ENCODE peak calls at places on chromosome 6, in ten cellular contexts. X is foreskin keratinocyte, G is HFFc6, D is mammary epithelial cell, J is epithelial cell of esophagus, P is PC-9, Y is RWPE1, M is fibroblast of lung, F is H9, L is GM12865. N is an unnamed sample.

GRCh38 chr6:121435444-121436069 is at the start of gene GJA1:
- DNase-seq in M (peak; percentile 88), L (no peak), D (peak; percentile 83), G (peak; percentile 74), X (peak; percentile 64), Y (peak; percentile 62), J (peak; percentile 87), P (no peak), F (peak; percentile 82), N (peak; percentile 41)

GRCh38 chr6:41413250-41413649 is 77.8 kb downstream of the NCR2 start:
- DNase-seq in F (no peak), M (no peak), X (no peak), G (no peak), J (no peak), D (no peak), L (no peak), Y (no peak), P (no peak), N (no peak)

GRCh38 chr6:37525460-37526357 is 26.0 kb upstream of the CCDC167 start:
- DNase-seq in X (no peak), D (no peak), F (peak; percentile 71), M (peak; percentile 30), P (no peak), L (no peak), G (no peak), J (peak; percentile 32), Y (peak; percentile 39), N (peak; percentile 50)

GRCh38 chr6:36912583-36912982 is 26.8 kb downstream of the C6orf89 start:
- DNase-seq in Y (peak; percentile 87), G (peak; percentile 90), M (peak; percentile 84), F (no peak), P (peak; percentile 37), X (peak; percentile 95), L (peak; percentile 92), D (peak; percentile 98), J (peak; percentile 93), N (peak; percentile 15)

GRCh38 chr6:150681992-150682391 is 82.3 kb downstream of the PLEKHG1 start:
- DNase-seq in Y (no peak), D (peak; percentile 53), X (no peak), F (no peak), M (no peak), L (no peak), J (peak; percentile 74), P (no peak), G (no peak), N (no peak)

GRCh38 chr6:39753745-39754084 is 28.5 kb upstream of the KIF6 start:
- DNase-seq in Y (no peak), G (no peak), F (no peak), J (no peak), P (no peak), D (no peak), L (no peak), M (peak; percentile 23), X (no peak), N (no peak)

GRCh38 chr6:159257846-159258245 is 88.6 kb downstream of the FNDC1 start:
- DNase-seq in G (no peak), L (no peak), D (peak; percentile 55), P (no peak), M (no peak), X (peak; percentile 35), F (no peak), J (peak; percentile 51), Y (no peak), N (no peak)

GRCh38 chr6:110822248-110822647 is 7.0 kb upstream of the CDK19 start:
- DNase-seq in M (peak; percentile 50), F (no peak), X (no peak), G (no peak), Y (no peak), J (no peak), P (no peak), D (no peak), L (no peak), N (no peak)

GRCh38 chr6:16136536-16137450 is 7.9 kb downstream of the MYLIP start:
- DNase-seq in G (peak; percentile 83), X (peak; percentile 30), F (no peak), P (peak; percentile 17), J (peak; percentile 85), Y (peak; percentile 79), M (peak; percentile 89), L (peak; percentile 36), D (peak; percentile 78), N (no peak)

GRCh38 chr6:56764081-56764566 is 121.4 kb upstream of the DST start:
- DNase-seq in J (peak; percentile 64), M (peak; percentile 63), P (peak; percentile 12), Y (no peak), G (peak; percentile 56), F (peak; percentile 57), X (no peak), D (peak; percentile 62), L (peak; percentile 93), N (peak; percentile 21)

GRCh38 chr6:136077834-136078576 is 172.1 kb downstream of the MTFR2 start:
- DNase-seq in D (peak; percentile 60), J (peak; percentile 42), Y (no peak), F (no peak), M (peak; percentile 92), X (peak; percentile 61), P (no peak), G (peak; percentile 98), L (no peak), N (no peak)

GRCh38 chr6:89895273-89895874 is 1.1 kb downstream of the GJA10 start:
- DNase-seq in Y (peak; percentile 53), X (peak; percentile 6), P (peak; percentile 28), G (peak; percentile 44), D (peak; percentile 58), F (peak; percentile 74), J (peak; percentile 68), L (no peak), M (peak; percentile 60), N (peak; percentile 73)

GRCh38 chr6:116557863-116558262 is 4.3 kb downstream of the CALHM4 start:
- DNase-seq in D (peak; percentile 94), J (peak; percentile 97), P (peak; percentile 60), L (no peak), X (peak; percentile 97), F (no peak), Y (peak; percentile 86), G (peak; percentile 94), M (peak; percentile 94), N (no peak)

GRCh38 chr6:16129623-16130243 is 847 bp downstream of the MYLIP start:
- DNase-seq in Y (peak; percentile 22), L (peak; percentile 46), M (peak; percentile 36), D (peak; percentile 29), J (peak; percentile 24), P (peak; percentile 30), X (peak; percentile 19), F (peak; percentile 36), G (no peak), N (peak; percentile 11)

DNA sequence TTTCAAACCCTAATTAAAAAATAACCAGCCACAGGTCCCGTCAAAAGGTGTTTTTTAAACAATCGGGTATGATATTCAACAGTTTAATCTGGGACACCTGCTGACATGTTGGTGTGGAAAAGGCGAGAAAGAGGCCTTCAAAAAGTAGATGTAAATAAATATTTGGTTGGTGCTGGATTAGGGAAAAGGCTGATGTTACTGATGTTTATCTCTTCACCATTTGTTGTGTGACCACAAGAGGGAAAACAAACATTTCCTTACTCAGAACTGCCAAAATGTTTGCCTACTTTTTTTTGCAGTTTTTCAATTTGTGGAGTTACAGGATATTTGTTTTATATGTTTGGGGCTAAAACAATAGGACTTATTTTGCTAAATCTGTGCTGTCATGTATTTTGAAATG is 745 bp downstream of the SASH1 start:
- DNase-seq in J (no peak), M (no peak), L (no peak), P (no peak), X (no peak), G (peak; percentile 39), F (no peak), Y (no peak), D (no peak), N (no peak)
- TF ChIP-seq CTCF in J (peak; percentile 21), M (no peak), L (no peak), P (no peak), X (peak; percentile 7), G (peak; percentile 60), F (no peak), Y (no peak), D (peak; percentile 15), N (peak; percentile 19)

DNA sequence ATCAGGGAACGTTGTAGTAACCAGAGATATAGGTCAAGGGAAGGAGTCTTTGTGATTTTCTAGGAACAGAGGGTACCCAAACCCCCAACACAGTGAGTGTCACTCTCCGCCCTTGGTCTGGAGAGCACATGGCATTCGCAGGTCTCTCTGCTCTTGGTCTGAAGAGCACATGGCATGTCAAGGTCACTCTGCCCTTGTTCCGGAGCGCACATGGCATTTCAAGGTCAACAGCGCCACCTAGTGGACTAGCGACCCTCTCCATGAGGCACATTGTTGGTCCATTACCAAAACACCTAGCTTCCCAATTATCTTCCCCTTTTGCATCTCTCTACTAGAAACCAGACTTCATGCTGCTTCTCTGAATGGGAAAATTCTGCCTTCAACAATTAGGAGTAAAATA is 260.0 kb downstream of the C6orf118 start:
- DNase-seq in X (no peak), M (no peak), Y (peak; percentile 13), F (peak; percentile 82), J (peak; percentile 51), D (no peak), L (peak; percentile 52), G (no peak), P (peak; percentile 3), N (peak; percentile 69)
- TF ChIP-seq CTCF in X (peak; percentile 44), M (no peak), Y (no peak), F (peak; percentile 88), J (peak; percentile 45), D (peak; percentile 34), L (peak; percentile 40), G (peak; percentile 60), P (peak; percentile 74), N (peak; percentile 91)

GRCh38 chr6:31711233-31711632 is 3.9 kb upstream of the LY6G6D start:
- DNase-seq in D (no peak), F (no peak), L (no peak), M (no peak), P (no peak), X (no peak), J (peak; percentile 21), G (no peak), Y (peak; percentile 65), N (no peak)

GRCh38 chr6:31713465-31713864 is 1.7 kb upstream of the LY6G6D start:
- DNase-seq in L (no peak), X (no peak), G (no peak), D (no peak), P (no peak), F (no peak), M (no peak), J (no peak), Y (no peak), N (no peak)

GRCh38 chr6:31713991-31714684 is 1.0 kb upstream of the LY6G6D start:
- DNase-seq in D (no peak), X (no peak), L (no peak), F (peak; percentile 36), P (no peak), J (no peak), G (no peak), M (no peak), Y (no peak), N (no peak)

GRCh38 chr6:31710490-31711219 is 4.0 kb downstream of the LY6G6F start:
- DNase-seq in D (no peak), J (no peak), X (no peak), P (no peak), M (no peak), L (no peak), F (no peak), Y (no peak), G (no peak), N (no peak)

GRCh38 chr6:31712296-31712695 is 2.9 kb upstream of the LY6G6D start:
- DNase-seq in P (no peak), Y (no peak), G (no peak), J (peak; percentile 52), M (no peak), D (no peak), L (no peak), F (no peak), X (no peak), N (no peak)
- TF ChIP-seq CTCF in P (peak; percentile 33), Y (no peak), G (peak; percentile 43), J (peak; percentile 50), M (no peak), D (peak; percentile 59), L (peak; percentile 21), F (no peak), X (peak; percentile 65), N (no peak)

GRCh38 chr6:131914234-131914633 is 36.9 kb downstream of the CCN2 start:
- DNase-seq in P (no peak), M (peak; percentile 45), X (peak; percentile 39), Y (peak; percentile 38), F (no peak), L (no peak), J (peak; percentile 80), G (peak; percentile 39), D (peak; percentile 63), N (no peak)
- TF ChIP-seq CTCF in P (no peak), M (no peak), X (no peak), Y (no peak), F (no peak), L (no peak), J (no peak), G (no peak), D (no peak), N (no peak)